ENCODE peak calls at places on chromosomes 16 and 17, in six cellular contexts. One of them, this sample, is unnamed.
A peak's percentile ranks its signal among the peaks of the same experiment; 100 is the strongest.

GRCh38 chr16:48558269-48558915 is 51.6 kb downstream of the N4BP1 start:
- DNase-seq in endodermal cell: no peak
- DNase-seq in mesenchymal stem cell: peak; percentile 43
- DNase-seq in MM.1S: no peak
- DNase-seq in Karpas-422: no peak
- DNase-seq in trophoblast cell: no peak
- DNase-seq in this sample: peak; percentile 57

GRCh38 chr17:57350266-57350665 is 93.9 kb downstream of the MSI2 start:
- DNase-seq in endodermal cell: peak; percentile 43
- DNase-seq in mesenchymal stem cell: no peak
- DNase-seq in MM.1S: no peak
- DNase-seq in Karpas-422: no peak
- DNase-seq in trophoblast cell: no peak
- DNase-seq in this sample: no peak

GRCh38 chr16:51327001-51327400 is 175.9 kb upstream of the SALL1 start:
- DNase-seq in endodermal cell: no peak
- DNase-seq in mesenchymal stem cell: peak; percentile 74
- DNase-seq in MM.1S: no peak
- DNase-seq in Karpas-422: no peak
- DNase-seq in trophoblast cell: no peak
- DNase-seq in this sample: peak; percentile 70

GRCh38 chr17:80941171-80941570 is 50.5 kb upstream of the CHMP6 start:
- DNase-seq in endodermal cell: no peak
- DNase-seq in mesenchymal stem cell: no peak
- DNase-seq in MM.1S: no peak
- DNase-seq in Karpas-422: no peak
- DNase-seq in trophoblast cell: no peak
- DNase-seq in this sample: no peak

GRCh38 chr16:30399435-30400186 is 4.4 kb downstream of the ZNF48 start:
- DNase-seq in endodermal cell: peak; percentile 59
- DNase-seq in mesenchymal stem cell: no peak
- DNase-seq in MM.1S: no peak
- DNase-seq in Karpas-422: no peak
- DNase-seq in trophoblast cell: no peak
- DNase-seq in this sample: no peak

GRCh38 chr16:70151941-70152509 is 21.6 kb upstream of the CLEC18C start:
- DNase-seq in endodermal cell: no peak
- DNase-seq in mesenchymal stem cell: no peak
- DNase-seq in MM.1S: no peak
- DNase-seq in Karpas-422: no peak
- DNase-seq in trophoblast cell: no peak
- DNase-seq in this sample: peak; percentile 45

GRCh38 chr16:67305216-67306071 is 21.1 kb downstream of the KCTD19 start:
- DNase-seq in endodermal cell: no peak
- DNase-seq in mesenchymal stem cell: no peak
- DNase-seq in MM.1S: no peak
- DNase-seq in Karpas-422: no peak
- DNase-seq in trophoblast cell: no peak
- DNase-seq in this sample: no peak

GRCh38 chr16:11539635-11540034 is 47.1 kb downstream of the LITAF start:
- DNase-seq in endodermal cell: no peak
- DNase-seq in mesenchymal stem cell: no peak
- DNase-seq in MM.1S: peak; percentile 84
- DNase-seq in Karpas-422: peak; percentile 30
- DNase-seq in trophoblast cell: no peak
- DNase-seq in this sample: peak; percentile 25

GRCh38 chr17:81712468-81713003 is 452 bp downstream of the SLC25A10 start:
- DNase-seq in endodermal cell: peak; percentile 80
- DNase-seq in mesenchymal stem cell: peak; percentile 37
- DNase-seq in MM.1S: peak; percentile 37
- DNase-seq in Karpas-422: peak; percentile 70
- DNase-seq in trophoblast cell: no peak
- DNase-seq in this sample: peak; percentile 49

GRCh38 chr16:87953308-87954208 is 2.3 kb downstream of the BANP start:
- DNase-seq in endodermal cell: peak; percentile 31
- DNase-seq in mesenchymal stem cell: no peak
- DNase-seq in MM.1S: no peak
- DNase-seq in Karpas-422: no peak
- DNase-seq in trophoblast cell: no peak
- DNase-seq in this sample: no peak

GRCh38 chr16:76947694-76948093 is 243.3 kb upstream of the MON1B start:
- DNase-seq in endodermal cell: no peak
- DNase-seq in mesenchymal stem cell: no peak
- DNase-seq in MM.1S: no peak
- DNase-seq in Karpas-422: no peak
- DNase-seq in trophoblast cell: no peak
- DNase-seq in this sample: no peak

GRCh38 chr16:77812856-77813523 is 24.6 kb downstream of the VAT1L start:
- DNase-seq in endodermal cell: no peak
- DNase-seq in mesenchymal stem cell: no peak
- DNase-seq in MM.1S: no peak
- DNase-seq in Karpas-422: no peak
- DNase-seq in trophoblast cell: no peak
- DNase-seq in this sample: no peak

GRCh38 chr17:77944390-77945222 is 13.9 kb upstream of the TNRC6C start:
- DNase-seq in endodermal cell: no peak
- DNase-seq in mesenchymal stem cell: no peak
- DNase-seq in MM.1S: no peak
- DNase-seq in Karpas-422: no peak
- DNase-seq in trophoblast cell: no peak
- DNase-seq in this sample: no peak

GRCh38 chr17:596763-597644 is 117.6 kb downstream of the VPS53 start:
- DNase-seq in endodermal cell: no peak
- DNase-seq in mesenchymal stem cell: peak; percentile 52
- DNase-seq in MM.1S: no peak
- DNase-seq in Karpas-422: no peak
- DNase-seq in trophoblast cell: no peak
- DNase-seq in this sample: peak; percentile 81

GRCh38 chr16:84795338-84796053 is 24.3 kb upstream of the CRISPLD2 start:
- DNase-seq in endodermal cell: no peak
- DNase-seq in mesenchymal stem cell: peak; percentile 94
- DNase-seq in MM.1S: no peak
- DNase-seq in Karpas-422: no peak
- DNase-seq in trophoblast cell: no peak
- DNase-seq in this sample: no peak

GRCh38 chr17:4920351-4921048 is 11.6 kb upstream of the GP1BA start:
- DNase-seq in endodermal cell: no peak
- DNase-seq in mesenchymal stem cell: peak; percentile 72
- DNase-seq in MM.1S: no peak
- DNase-seq in Karpas-422: no peak
- DNase-seq in trophoblast cell: peak; percentile 87
- DNase-seq in this sample: peak; percentile 51

GRCh38 chr16:11121083-11121482 is 134.9 kb downstream of the SOCS1 start:
- DNase-seq in endodermal cell: no peak
- DNase-seq in mesenchymal stem cell: no peak
- DNase-seq in MM.1S: no peak
- DNase-seq in Karpas-422: no peak
- DNase-seq in trophoblast cell: no peak
- DNase-seq in this sample: no peak

GRCh38 chr17:74452841-74453661 is 13.4 kb upstream of the CD300A start:
- DNase-seq in endodermal cell: peak; percentile 81
- DNase-seq in mesenchymal stem cell: no peak
- DNase-seq in MM.1S: no peak
- DNase-seq in Karpas-422: no peak
- DNase-seq in trophoblast cell: no peak
- DNase-seq in this sample: no peak
- H3K9ac ChIP-seq in endodermal cell: no peak overlapping the region
- H3K9ac ChIP-seq in mesenchymal stem cell: no peak overlapping the region
- H3K9ac ChIP-seq in MM.1S: no peak overlapping the region
- H3K9ac ChIP-seq in Karpas-422: no peak overlapping the region
- H3K9ac ChIP-seq in trophoblast cell: no peak overlapping the region
- H3K9ac ChIP-seq in this sample: no peak overlapping the region

GRCh38 chr16:35449663-35450062 is 1990.3 kb downstream of the TP53TG3F start:
- DNase-seq in endodermal cell: no peak
- DNase-seq in mesenchymal stem cell: no peak
- DNase-seq in MM.1S: no peak
- DNase-seq in Karpas-422: no peak
- DNase-seq in trophoblast cell: no peak
- DNase-seq in this sample: no peak
- H3K9me3 ChIP-seq in endodermal cell: peaks cover 96% of the 10 kb centered on the region
- H3K9me3 ChIP-seq in mesenchymal stem cell: peaks cover 76% of the 10 kb centered on the region
- H3K9me3 ChIP-seq in MM.1S: no peaks in the 10 kb centered on the region
- H3K9me3 ChIP-seq in Karpas-422: peaks cover 39% of the 10 kb centered on the region
- H3K9me3 ChIP-seq in trophoblast cell: peaks cover 39% of the 10 kb centered on the region
- H3K9me3 ChIP-seq in this sample: peaks cover 56% of the 10 kb centered on the region

DNA sequence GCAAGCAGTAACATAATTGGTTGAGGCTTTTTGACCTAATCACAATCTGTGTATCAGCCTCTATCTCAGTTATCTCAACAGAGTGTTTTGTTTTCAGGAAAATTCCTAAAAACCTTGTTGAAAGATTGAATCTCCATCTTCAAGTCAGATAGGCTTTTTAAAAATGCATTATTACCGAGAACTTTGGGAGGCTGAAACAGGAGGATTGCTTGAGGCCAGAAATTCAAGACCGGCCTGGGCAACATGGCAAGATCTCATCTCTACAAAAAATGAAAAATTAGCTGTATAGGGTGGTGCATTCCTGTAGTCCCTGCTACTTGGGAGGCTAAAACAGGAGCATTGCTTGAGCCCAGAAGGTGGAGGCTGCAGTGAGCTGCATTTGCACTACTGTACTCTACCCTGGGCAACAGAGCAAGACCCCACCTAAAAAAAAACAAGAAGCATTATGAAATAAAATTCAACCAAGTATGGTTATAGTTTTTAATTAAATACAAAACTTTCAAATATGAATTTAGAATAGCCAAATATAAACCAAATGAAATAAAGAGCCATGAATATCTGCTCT is 68.4 kb downstream of the VMP1 start:
- DNase-seq in endodermal cell: no peak
- DNase-seq in mesenchymal stem cell: no peak
- DNase-seq in MM.1S: no peak
- DNase-seq in Karpas-422: no peak
- DNase-seq in trophoblast cell: peak; percentile 53
- DNase-seq in this sample: no peak
- H3K9ac ChIP-seq in endodermal cell: no peak overlapping the region
- H3K9ac ChIP-seq in mesenchymal stem cell: no peak overlapping the region
- H3K9ac ChIP-seq in MM.1S: no peak overlapping the region
- H3K9ac ChIP-seq in Karpas-422: no peak overlapping the region
- H3K9ac ChIP-seq in trophoblast cell: no peak overlapping the region
- H3K9ac ChIP-seq in this sample: no peak overlapping the region

DNA sequence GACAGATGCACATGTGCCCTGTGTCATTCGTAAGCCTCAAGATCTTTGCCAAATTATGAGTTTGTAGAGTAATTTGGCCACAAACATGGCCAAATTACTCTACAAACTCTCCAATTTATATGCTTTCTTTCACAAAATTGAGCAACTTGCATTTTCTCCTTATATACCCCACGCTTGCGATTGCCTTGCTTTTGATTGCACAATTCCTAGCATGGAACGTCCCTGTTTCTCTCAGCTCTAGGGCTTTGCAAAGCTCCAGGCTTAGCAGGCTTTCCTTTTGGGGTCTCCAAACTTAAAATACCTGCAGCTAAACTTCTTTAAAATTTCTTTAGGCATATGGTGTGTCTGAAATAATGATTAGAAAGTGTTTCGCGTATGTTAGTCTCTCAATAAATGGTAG is 28.5 kb upstream of the MAF start:
- DNase-seq in endodermal cell: no peak
- DNase-seq in mesenchymal stem cell: no peak
- DNase-seq in MM.1S: no peak
- DNase-seq in Karpas-422: no peak
- DNase-seq in trophoblast cell: no peak
- DNase-seq in this sample: no peak
- H3K9me3 ChIP-seq in endodermal cell: no peaks in the 10 kb centered on the region
- H3K9me3 ChIP-seq in mesenchymal stem cell: no peaks in the 10 kb centered on the region
- H3K9me3 ChIP-seq in MM.1S: no peaks in the 10 kb centered on the region
- H3K9me3 ChIP-seq in Karpas-422: no peaks in the 10 kb centered on the region
- H3K9me3 ChIP-seq in trophoblast cell: peaks cover 2% of the 10 kb centered on the region
- H3K9me3 ChIP-seq in this sample: no peaks in the 10 kb centered on the region

GRCh38 chr16:86575095-86575685 is 3.2 kb upstream of the FOXL1 start:
- DNase-seq in endodermal cell: no peak
- DNase-seq in mesenchymal stem cell: no peak
- DNase-seq in MM.1S: no peak
- DNase-seq in Karpas-422: no peak
- DNase-seq in trophoblast cell: no peak
- DNase-seq in this sample: no peak
- H3K9ac ChIP-seq in endodermal cell: no peak overlapping the region
- H3K9ac ChIP-seq in mesenchymal stem cell: peak overlapping the region; percentile 86
- H3K9ac ChIP-seq in MM.1S: no peak overlapping the region
- H3K9ac ChIP-seq in Karpas-422: no peak overlapping the region
- H3K9ac ChIP-seq in trophoblast cell: no peak overlapping the region
- H3K9ac ChIP-seq in this sample: no peak overlapping the region

DNA sequence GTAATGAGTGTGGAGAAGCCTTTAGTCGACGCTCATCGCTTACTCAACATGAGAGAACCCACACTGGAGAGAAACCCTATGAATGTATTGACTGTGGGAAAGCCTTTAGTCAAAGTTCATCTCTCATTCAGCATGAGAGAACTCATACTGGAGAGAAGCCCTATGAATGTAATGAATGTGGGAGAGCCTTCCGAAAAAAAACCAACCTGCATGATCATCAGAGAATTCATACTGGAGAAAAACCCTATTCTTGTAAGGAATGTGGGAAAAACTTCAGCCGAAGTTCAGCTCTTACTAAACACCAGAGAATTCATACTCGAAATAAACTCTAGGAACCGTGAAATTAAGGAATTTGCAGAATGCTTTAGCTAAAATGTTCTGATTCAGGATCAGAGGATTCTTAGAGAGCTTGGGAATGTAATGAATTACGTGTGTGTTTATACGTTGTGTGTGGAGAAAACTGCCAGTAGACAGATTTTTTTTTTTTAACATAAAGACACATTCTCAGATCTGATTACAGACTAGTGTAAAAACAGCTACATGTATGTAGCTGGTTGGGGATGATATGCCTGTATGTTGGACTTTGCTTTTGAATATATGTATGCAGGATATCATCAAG is 25.4 kb downstream of the ZFP90 start:
- DNase-seq in endodermal cell: no peak
- DNase-seq in mesenchymal stem cell: peak; percentile 22
- DNase-seq in MM.1S: no peak
- DNase-seq in Karpas-422: no peak
- DNase-seq in trophoblast cell: no peak
- DNase-seq in this sample: no peak
- H3K9me3 ChIP-seq in endodermal cell: peaks cover 100% of the 10 kb centered on the region
- H3K9me3 ChIP-seq in mesenchymal stem cell: peaks cover 100% of the 10 kb centered on the region
- H3K9me3 ChIP-seq in MM.1S: peaks cover 3% of the 10 kb centered on the region
- H3K9me3 ChIP-seq in Karpas-422: peaks cover 71% of the 10 kb centered on the region
- H3K9me3 ChIP-seq in trophoblast cell: peaks cover 28% of the 10 kb centered on the region
- H3K9me3 ChIP-seq in this sample: peaks cover 82% of the 10 kb centered on the region

This sample was measured in mammary epithelial cell.